ENCODE peak calls at places on chromosomes 5 and 9, in seven cellular contexts. X is fibroblast of the conjunctiva; G is tibial nerve; J is naive thymus-derived CD8-positive, alpha-beta T cell; T is HTR-8/SVneo; V is cardiac muscle cell; E is DMS53. W is an unnamed sample.

GRCh38 chr5:73946926-73947455 is 321.0 kb downstream of the ARHGEF28 start:
- DNase-seq in V (no peak), X (no peak), E (no peak), J (no peak), T (no peak), G (no peak), W (no peak)

GRCh38 chr5:113122053-113122452 is 145.5 kb downstream of the DCP2 start:
- DNase-seq in X (peak; percentile 26), V (no peak), E (no peak), T (no peak), J (no peak), G (peak; percentile 73), W (no peak)

GRCh38 chr5:158565017-158565789 is 534.5 kb downstream of the EBF1 start:
- DNase-seq in V (no peak), X (no peak), J (no peak), E (no peak), G (no peak), T (no peak), W (no peak)

GRCh38 chr5:143800715-143801114 is 11.2 kb upstream of the HMHB1 start:
- DNase-seq in X (no peak), E (no peak), G (no peak), J (no peak), T (no peak), V (no peak), W (no peak)

GRCh38 chr5:168086104-168086610 is 205.3 kb upstream of the WWC1 start:
- DNase-seq in X (no peak), G (no peak), T (peak; percentile 80), E (peak; percentile 71), J (no peak), V (no peak), W (no peak)

GRCh38 chr5:61184708-61185107 is 22.4 kb upstream of the SMIM15 start:
- DNase-seq in X (no peak), E (peak; percentile 27), T (no peak), G (no peak), V (no peak), J (no peak), W (no peak)

GRCh38 chr5:113162770-113163169 is 186.2 kb downstream of the DCP2 start:
- DNase-seq in X (no peak), E (no peak), T (no peak), J (no peak), V (no peak), G (no peak), W (no peak)

GRCh38 chr9:123395276-123396006 is 39.4 kb downstream of the CRB2 start:
- DNase-seq in V (no peak), E (peak; percentile 27), G (no peak), X (no peak), T (no peak), J (no peak), W (peak; percentile 74)

GRCh38 chr5:143511736-143512135 is 108.2 kb upstream of the NR3C1 start:
- DNase-seq in G (no peak), X (no peak), V (no peak), T (no peak), E (no peak), J (no peak), W (no peak)

GRCh38 chr5:947626-948471 is 55.2 kb downstream of the TRIP13 start:
- DNase-seq in E (no peak), V (no peak), J (no peak), G (no peak), T (no peak), X (no peak), W (no peak)

GRCh38 chr9:4298255-4299005 is 1.4 kb downstream of the GLIS3 start:
- DNase-seq in E (peak; percentile 57), T (no peak), G (peak; percentile 40), J (peak; percentile 46), V (peak; percentile 42), X (no peak), W (peak; percentile 44)

GRCh38 chr9:98118640-98119601 is at the start of gene TRIM14:
- DNase-seq in G (no peak), E (peak; percentile 82), T (peak; percentile 83), J (peak; percentile 50), V (peak; percentile 65), X (peak; percentile 3), W (peak; percentile 90)

GRCh38 chr5:71922584-71923106 is 184.6 kb upstream of the MAP1B start:
- DNase-seq in X (peak; percentile 13), V (no peak), E (peak; percentile 92), T (no peak), J (no peak), G (no peak), W (no peak)

GRCh38 chr5:1383886-1384401 is 39.0 kb upstream of the CLPTM1L start:
- DNase-seq in J (no peak), X (no peak), T (no peak), E (peak; percentile 99), V (peak; percentile 41), G (no peak), W (no peak)

GRCh38 chr9:133377721-133378216 is 1.6 kb downstream of the STKLD1 start:
- DNase-seq in E (peak; percentile 59), X (peak; percentile 34), G (no peak), T (no peak), J (no peak), V (no peak), W (no peak)

GRCh38 chr9:133054966-133055365 is 6.8 kb upstream of the CEL start:
- DNase-seq in E (no peak), G (no peak), J (no peak), T (no peak), X (peak; percentile 38), V (peak; percentile 32), W (peak; percentile 85)

GRCh38 chr9:13002740-13003139 is 227.9 kb downstream of the LURAP1L start:
- DNase-seq in V (no peak), G (no peak), J (no peak), E (peak; percentile 7), T (no peak), X (no peak), W (no peak)

GRCh38 chr5:153659337-153659736 is 168.9 kb downstream of the GRIA1 start:
- DNase-seq in G (no peak), X (peak; percentile 14), V (peak; percentile 36), J (no peak), E (no peak), T (peak; percentile 5), W (peak; percentile 21)

GRCh38 chr5:333945-334344 is 12.4 kb downstream of the AHRR start:
- DNase-seq in G (no peak), X (no peak), T (no peak), E (no peak), V (no peak), J (no peak), W (no peak)

GRCh38 chr5:111676496-111676895 is 80.5 kb downstream of the NREP start:
- DNase-seq in J (no peak), V (no peak), X (peak; percentile 58), E (no peak), T (no peak), G (no peak), W (no peak)

GRCh38 chr5:82758881-82759280 is 318.3 kb downstream of the TMEM167A start:
- DNase-seq in V (no peak), G (no peak), X (no peak), E (no peak), J (no peak), T (no peak), W (no peak)

GRCh38 chr5:178120661-178121357 is 7.5 kb downstream of the N4BP3 start:
- DNase-seq in J (peak; percentile 73), X (peak; percentile 3), V (peak; percentile 79), E (peak; percentile 99), G (peak; percentile 40), T (no peak), W (peak; percentile 95)

GRCh38 chr5:88776692-88777091 is 106.3 kb downstream of the MEF2C start:
- DNase-seq in J (no peak), E (no peak), T (no peak), V (no peak), G (no peak), X (no peak), W (no peak)

GRCh38 chr5:140801494-140801841 is 611 bp downstream of the PCDHA3 start:
- DNase-seq in J (no peak), V (no peak), G (peak; percentile 11), T (no peak), E (peak; percentile 90), X (no peak), W (no peak)

GRCh38 chr9:3906437-3907213 is 380.8 kb upstream of the RFX3 start:
- DNase-seq in J (no peak), T (peak; percentile 84), V (no peak), E (peak; percentile 0), G (no peak), X (peak; percentile 45), W (peak; percentile 6)

GRCh38 chr9:35906923-35907699 is 1.1 kb downstream of the HRCT1 start:
- DNase-seq in G (peak; percentile 75), V (no peak), E (no peak), J (no peak), T (no peak), X (peak; percentile 92), W (no peak)

GRCh38 chr5:139870677-139871076 is 75.1 kb downstream of the PSD2 start:
- DNase-seq in G (no peak), X (no peak), V (no peak), T (no peak), E (no peak), J (no peak), W (no peak)

GRCh38 chr5:67842806-67843205 is 372.8 kb upstream of the PIK3R1 start:
- DNase-seq in T (no peak), E (no peak), V (peak; percentile 5), G (no peak), X (peak; percentile 5), J (no peak), W (peak; percentile 9)

GRCh38 chr9:6068983-6069382 is 53.6 kb upstream of the RANBP6 start:
- DNase-seq in J (peak; percentile 48), X (no peak), V (no peak), E (peak; percentile 12), T (no peak), G (no peak), W (no peak)

GRCh38 chr5:22699319-22699718 is 153.8 kb downstream of the CDH12 start:
- DNase-seq in E (peak; percentile 4), V (no peak), X (no peak), G (no peak), J (no peak), T (no peak), W (peak; percentile 1)

GRCh38 chr5:173062141-173062540 is 6.0 kb downstream of the CREBRF start:
- DNase-seq in X (no peak), G (no peak), T (no peak), E (no peak), J (no peak), V (no peak), W (no peak)

GRCh38 chr5:180178516-180179398 is 30.3 kb downstream of the RASGEF1C start:
- DNase-seq in J (no peak), E (no peak), V (no peak), X (no peak), G (no peak), T (no peak), W (no peak)

GRCh38 chr5:72692273-72692672 is 124.2 kb upstream of the TNPO1 start:
- DNase-seq in J (no peak), V (no peak), X (peak; percentile 71), G (no peak), T (no peak), E (no peak), W (no peak)

GRCh38 chr5:52710310-52710971 is 77.3 kb upstream of the ITGA1 start:
- DNase-seq in X (no peak), J (no peak), T (no peak), E (peak; percentile 56), G (no peak), V (no peak), W (no peak)

GRCh38 chr5:80780024-80780423 is 125.2 kb upstream of the DHFR start:
- DNase-seq in X (no peak), G (no peak), E (no peak), J (no peak), V (no peak), T (no peak), W (no peak)

GRCh38 chr5:159427180-159428012 is 97.1 kb upstream of the IL12B start:
- DNase-seq in V (no peak), G (no peak), E (no peak), J (no peak), T (no peak), X (no peak), W (no peak)

GRCh38 chr5:57174128-57174849 is 430 bp downstream of the GPBP1 start:
- DNase-seq in T (no peak), X (no peak), E (peak; percentile 73), V (peak; percentile 51), G (no peak), J (no peak), W (no peak)

GRCh38 chr5:42487077-42487476 is 63.8 kb downstream of the GHR start:
- DNase-seq in T (no peak), J (no peak), G (no peak), E (no peak), X (no peak), V (peak; percentile 32), W (no peak)

W was measured in SK-N-SH.